ENCODE peak calls at places on chromosomes 16 and 17, in four cellular contexts. X is HFF-Myc, M is endodermal cell, H is fibroblast of the aortic adventitia. I is an unnamed sample.

GRCh38 chr16:50395763-50396710 is 27.2 kb upstream of the BRD7 start:
- DNase-seq in X (no peak), M (no peak), H (no peak), I (no peak)

GRCh38 chr16:86343111-86343642 is 167.2 kb upstream of the FOXF1 start:
- DNase-seq in X (no peak), M (no peak), H (peak), I (no peak)

GRCh38 chr16:86382067-86382773 is 128.1 kb upstream of the FOXF1 start:
- DNase-seq in X (no peak), M (no peak), H (no peak), I (no peak)

GRCh38 chr16:64715624-64716023 is 406.2 kb downstream of the CDH11 start:
- DNase-seq in X (no peak), M (no peak), H (no peak), I (no peak)

GRCh38 chr17:68906638-68907037 is 48.6 kb downstream of the ABCA8 start:
- DNase-seq in X (no peak), M (peak), H (peak), I (peak)

GRCh38 chr17:51427259-51428255 is 167.2 kb downstream of the UTP18 start:
- DNase-seq in X (no peak), M (no peak), H (no peak), I (no peak)

GRCh38 chr17:59892849-59893616 is at the start of the genes RPS6KB1 and TUBD1:
- DNase-seq in X (peak), M (peak), H (peak), I (peak)

GRCh38 chr17:39916918-39917317 is 1.5 kb downstream of the GSDMB start:
- DNase-seq in X (no peak), M (no peak), H (peak), I (no peak)

GRCh38 chr16:67100569-67101300 is 9.0 kb upstream of the PHAF1 start:
- DNase-seq in X (no peak), M (no peak), H (peak), I (peak)

GRCh38 chr16:14409563-14409962 is 220.5 kb downstream of the PARN start:
- DNase-seq in X (peak), M (no peak), H (peak), I (peak)

GRCh38 chr17:71440513-71440912 is 680.3 kb upstream of the SOX9 start:
- DNase-seq in X (no peak), M (no peak), H (no peak), I (no peak)

GRCh38 chr16:87613961-87614360 is 11.7 kb downstream of the JPH3 start:
- DNase-seq in X (no peak), M (no peak), H (no peak), I (no peak)

GRCh38 chr16:77273-77806 is 685 bp upstream of the MPG start:
- DNase-seq in X (no peak), M (peak), H (peak), I (no peak)

GRCh38 chr17:81152288-81152848 is 12.9 kb upstream of the PVALEF start:
- DNase-seq in X (no peak), M (no peak), H (no peak), I (no peak)

GRCh38 chr16:52489894-52490293 is 57.0 kb downstream of the TOX3 start:
- DNase-seq in X (no peak), M (no peak), H (no peak), I (no peak)

GRCh38 chr17:7144203-7144602 is 29.6 kb upstream of the ASGR2 start:
- DNase-seq in X (no peak), M (no peak), H (no peak), I (no peak)

GRCh38 chr17:7141824-7142223 is 27.2 kb upstream of the ASGR2 start:
- DNase-seq in X (no peak), M (peak), H (no peak), I (no peak)

GRCh38 chr17:7147772-7148171 is 31.4 kb downstream of the ASGR1 start:
- DNase-seq in X (no peak), M (no peak), H (no peak), I (no peak)

GRCh38 chr17:7146115-7146514 is 31.5 kb upstream of the ASGR2 start:
- DNase-seq in X (no peak), M (peak), H (peak), I (no peak)
- TF ChIP-seq CTCF in X (no peak), M (no peak), H (no peak), I (no peak)

GRCh38 chr17:83069931-83070374 is 9.5 kb upstream of the METRNL start:
- DNase-seq in X (no peak), M (no peak), H (no peak), I (no peak)

GRCh38 chr17:83069571-83069906 is 9.9 kb upstream of the METRNL start:
- DNase-seq in X (no peak), M (no peak), H (no peak), I (no peak)

GRCh38 chr17:83067718-83068261 is 11.6 kb upstream of the METRNL start:
- DNase-seq in X (no peak), M (peak), H (no peak), I (no peak)

GRCh38 chr17:83067071-83067717 is 12.2 kb upstream of the METRNL start:
- DNase-seq in X (no peak), M (peak), H (no peak), I (no peak)

GRCh38 chr17:83068641-83069570 is 10.5 kb upstream of the METRNL start:
- DNase-seq in X (no peak), M (no peak), H (no peak), I (no peak)
- H3K4me3 ChIP-seq in X (no peak), M (no peak), H (no peak), I (no peak)

GRCh38 chr17:32943647-32944191 is 15.8 kb downstream of the TMEM98 start:
- DNase-seq in X (peak), M (peak), H (peak), I (peak)

GRCh38 chr17:32940706-32941390 is 12.9 kb downstream of the TMEM98 start:
- DNase-seq in X (no peak), M (peak), H (no peak), I (no peak)

GRCh38 chr17:32944248-32945020 is 16.5 kb downstream of the TMEM98 start:
- DNase-seq in X (no peak), M (peak), H (no peak), I (no peak)

GRCh38 chr17:32943206-32943605 is 15.3 kb downstream of the TMEM98 start:
- DNase-seq in X (no peak), M (peak), H (peak), I (no peak)

DNA sequence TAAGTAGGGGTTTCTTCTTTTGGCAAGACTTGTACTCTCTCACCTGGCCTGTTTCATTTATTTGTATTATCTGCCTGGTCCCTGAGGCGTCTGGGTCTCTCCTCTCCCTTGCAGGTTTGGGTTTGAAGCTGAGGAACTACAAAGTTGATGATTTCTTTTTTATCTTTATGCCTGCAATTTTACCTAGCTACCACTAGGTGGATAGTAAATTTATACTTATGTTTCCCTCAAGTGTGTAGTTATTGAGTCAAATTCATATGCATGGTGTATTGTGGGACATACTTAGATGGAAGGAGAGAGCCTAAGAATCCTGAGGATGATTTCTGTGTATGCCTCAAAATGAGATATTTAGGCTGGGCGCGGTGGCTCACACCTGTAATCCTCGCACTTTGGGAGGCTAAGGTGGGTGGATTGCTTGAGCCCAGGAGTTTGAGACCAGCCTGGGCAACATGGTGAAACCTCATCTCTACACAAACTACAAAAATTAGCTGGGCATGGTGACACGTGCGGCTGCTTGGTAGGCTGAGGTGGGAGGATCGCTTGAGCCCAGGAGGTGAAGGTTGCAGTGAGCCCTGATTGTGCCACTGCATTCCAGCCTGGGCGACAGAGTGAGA is 13.6 kb downstream of the TMEM98 start:
- DNase-seq in X (no peak), M (peak), H (no peak), I (no peak)
- TF ChIP-seq CTCF in X (peak), M (peak), H (peak), I (no peak)

GRCh38 chr17:12789976-12790805 is 893 bp downstream of the ARHGAP44 start:
- DNase-seq in X (no peak), M (peak), H (no peak), I (no peak)

GRCh38 chr17:12789075-12789975 is at the start of gene ARHGAP44:
- DNase-seq in X (no peak), M (peak), H (peak), I (peak)

GRCh38 chr17:12794919-12795517 is 5.7 kb downstream of the ARHGAP44 start:
- DNase-seq in X (no peak), M (no peak), H (no peak), I (no peak)

GRCh38 chr17:12790806-12791148 is 1.5 kb downstream of the ARHGAP44 start:
- DNase-seq in X (no peak), M (no peak), H (no peak), I (no peak)
- H3K4me3 ChIP-seq in X (no peak), M (peak), H (no peak), I (no peak)

GRCh38 chr17:76736349-76737081 is 616 bp downstream of the SRSF2 start:
- DNase-seq in X (no peak), M (peak), H (peak), I (no peak)
- TF ChIP-seq CTCF in X (no peak), M (peak), H (peak), I (peak)

GRCh38 chr16:30532285-30533145 is 2.1 kb downstream of the ZNF747 start:
- DNase-seq in X (no peak), M (no peak), H (no peak), I (no peak)
- H3K4me3 ChIP-seq in X (no peak), M (no peak), H (no peak), I (no peak)

GRCh38 chr16:29842732-29843346 is 20.2 kb downstream of the CDIPT start:
- DNase-seq in X (no peak), M (no peak), H (no peak), I (no peak)
- TF ChIP-seq CTCF in X (no peak), M (peak), H (no peak), I (no peak)

DNA sequence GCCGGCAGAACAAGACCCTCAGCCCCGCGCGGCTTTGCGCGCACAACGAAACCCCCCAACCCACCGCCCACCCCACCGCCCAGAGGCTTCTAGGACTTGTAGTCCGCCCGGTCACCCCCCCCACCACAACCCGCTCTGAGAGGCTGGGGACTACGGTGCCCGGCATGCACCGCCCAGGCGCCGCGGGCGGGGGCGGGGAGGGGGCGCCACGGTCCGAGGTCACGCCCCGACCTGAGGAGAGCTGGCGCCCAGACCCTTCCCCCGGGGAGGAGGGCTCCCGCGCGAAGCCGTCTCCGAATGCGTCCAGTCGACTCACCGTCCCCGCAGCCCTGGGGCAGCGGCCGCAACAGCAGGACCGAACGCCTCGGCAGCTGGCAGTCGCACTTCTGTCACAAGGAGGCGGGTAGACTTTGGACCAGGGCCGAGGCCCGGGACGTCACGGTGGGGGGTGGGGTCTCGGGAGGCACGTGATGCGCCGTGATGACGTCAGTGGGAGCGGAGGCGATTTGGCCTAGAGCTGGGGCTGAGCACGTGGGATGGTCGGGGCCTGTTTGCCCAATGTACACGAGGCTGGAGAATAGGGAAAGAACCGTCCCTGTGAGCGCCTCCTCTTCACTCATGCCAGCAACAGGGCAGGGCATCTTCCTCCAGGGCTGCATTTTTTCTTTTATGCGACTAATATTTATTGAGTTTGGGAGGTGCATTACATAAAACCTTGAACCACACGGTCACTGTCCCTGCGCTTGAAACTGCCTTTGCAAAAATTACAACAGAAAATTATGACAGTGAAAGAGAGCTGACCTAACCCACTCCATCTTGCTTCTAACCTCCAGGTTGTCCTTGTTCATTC is at the start of gene CDIP1:
- DNase-seq in X (peak), M (peak), H (peak), I (peak)
- H3K4me3 ChIP-seq in X (peak), M (peak), H (peak), I (peak)

I was measured in astrocyte of the cerebellum.